ENCODE peak calls at places on chromosome 7, in ten cellular contexts. G, H, T, W, Q, Z, E, V, S and O are unnamed samples.

GRCh38 chr7:81159402-81159801 is 240.6 kb upstream of the SEMA3C start:
- DNase-seq in G (no peak), H (no peak), T (no peak), W (no peak), Q (peak; percentile 38), Z (no peak), E (no peak), V (no peak), S (no peak), O (no peak)

GRCh38 chr7:26681819-26682418 is 182.5 kb downstream of the SKAP2 start:
- DNase-seq in G (no peak), H (no peak), T (no peak), W (peak; percentile 30), Q (no peak), Z (no peak), E (no peak), V (no peak), S (no peak), O (no peak)

GRCh38 chr7:42722726-42723125 is 189.1 kb downstream of the C7orf25 start:
- DNase-seq in G (no peak), H (no peak), T (no peak), W (no peak), Q (no peak), Z (no peak), E (no peak), V (no peak), S (no peak), O (no peak)

GRCh38 chr7:39691821-39692220 is 68.4 kb downstream of the RALA start:
- DNase-seq in G (no peak), H (no peak), T (no peak), W (no peak), Q (no peak), Z (no peak), E (no peak), V (no peak), S (no peak), O (no peak)

GRCh38 chr7:143085109-143085508 is 33.0 kb downstream of the OR6V1 start:
- DNase-seq in G (no peak), H (no peak), T (no peak), W (no peak), Q (no peak), Z (no peak), E (no peak), V (no peak), S (no peak), O (no peak)

GRCh38 chr7:45595809-45596664 is 21.9 kb downstream of the ADCY1 start:
- DNase-seq in G (peak; percentile 11), H (no peak), T (no peak), W (no peak), Q (no peak), Z (no peak), E (peak; percentile 16), V (no peak), S (peak; percentile 90), O (peak; percentile 35)

GRCh38 chr7:120805636-120806388 is 52.1 kb downstream of the TSPAN12 start:
- DNase-seq in G (no peak), H (peak; percentile 67), T (peak; percentile 59), W (peak; percentile 69), Q (peak; percentile 51), Z (peak; percentile 26), E (peak; percentile 52), V (peak; percentile 14), S (no peak), O (no peak)

GRCh38 chr7:127146746-127147536 is 105.8 kb downstream of the GRM8 start:
- DNase-seq in G (no peak), H (no peak), T (no peak), W (no peak), Q (no peak), Z (no peak), E (no peak), V (no peak), S (no peak), O (no peak)

GRCh38 chr7:975702-976473 is 539 bp upstream of the COX19 start:
- DNase-seq in G (no peak), H (no peak), T (no peak), W (no peak), Q (no peak), Z (no peak), E (no peak), V (no peak), S (no peak), O (no peak)

GRCh38 chr7:973312-973711 is 2.0 kb downstream of the COX19 start:
- DNase-seq in G (no peak), H (no peak), T (no peak), W (no peak), Q (no peak), Z (no peak), E (no peak), V (no peak), S (no peak), O (no peak)

GRCh38 chr7:974820-975681 is at the start of gene COX19:
- DNase-seq in G (peak; percentile 74), H (peak; percentile 90), T (peak; percentile 93), W (peak; percentile 67), Q (peak; percentile 68), Z (peak; percentile 92), E (peak; percentile 91), V (peak; percentile 83), S (peak; percentile 96), O (peak; percentile 95)

GRCh38 chr7:972670-973309 is 2.6 kb downstream of the COX19 start:
- DNase-seq in G (no peak), H (no peak), T (no peak), W (no peak), Q (no peak), Z (no peak), E (no peak), V (no peak), S (no peak), O (no peak)

GRCh38 chr7:974172-974571 is 1.2 kb downstream of the COX19 start:
- DNase-seq in G (no peak), H (no peak), T (no peak), W (no peak), Q (no peak), Z (no peak), E (no peak), V (no peak), S (no peak), O (no peak)
- H3K4me3 ChIP-seq in G (peak overlapping the region; percentile 69), H (peak overlapping the region; percentile 84), T (peak overlapping the region; percentile 99), W (peak overlapping the region; percentile 99), Q (peak overlapping the region; percentile 77), Z (peak overlapping the region; percentile 94), E (peak overlapping the region; percentile 88), V (peak overlapping the region; percentile 98), S (peak overlapping the region; percentile 96), O (peak overlapping the region; percentile 99)

GRCh38 chr7:158613481-158613880 is 25.9 kb upstream of the PTPRN2 start:
- DNase-seq in G (no peak), H (no peak), T (no peak), W (no peak), Q (no peak), Z (no peak), E (no peak), V (no peak), S (no peak), O (no peak)

GRCh38 chr7:158616050-158616449 is 28.4 kb upstream of the PTPRN2 start:
- DNase-seq in G (no peak), H (no peak), T (no peak), W (no peak), Q (no peak), Z (no peak), E (no peak), V (no peak), S (no peak), O (no peak)

GRCh38 chr7:158617737-158618128 is 30.1 kb upstream of the PTPRN2 start:
- DNase-seq in G (no peak), H (peak; percentile 43), T (no peak), W (peak; percentile 45), Q (no peak), Z (no peak), E (no peak), V (no peak), S (no peak), O (no peak)

GRCh38 chr7:158612546-158612945 is 24.9 kb upstream of the PTPRN2 start:
- DNase-seq in G (no peak), H (no peak), T (no peak), W (no peak), Q (no peak), Z (no peak), E (no peak), V (no peak), S (no peak), O (no peak)

GRCh38 chr7:158614695-158615094 is 27.1 kb upstream of the PTPRN2 start:
- DNase-seq in G (no peak), H (no peak), T (no peak), W (no peak), Q (no peak), Z (no peak), E (no peak), V (no peak), S (no peak), O (no peak)
- H3K4me1 ChIP-seq in G (no peaks in the 10 kb centered on the region), H (no peaks in the 10 kb centered on the region), T (no peaks in the 10 kb centered on the region), W (no peaks in the 10 kb centered on the region), Q (peaks cover 7% of the 10 kb centered on the region), Z (no peaks in the 10 kb centered on the region), E (no peaks in the 10 kb centered on the region), V (no peaks in the 10 kb centered on the region), S (no peaks in the 10 kb centered on the region), O (no peaks in the 10 kb centered on the region)

GRCh38 chr7:159144756-159145543 is at the start of gene VIPR2:
- DNase-seq in G (peak; percentile 52), H (peak; percentile 40), T (peak; percentile 13), W (no peak), Q (no peak), Z (peak; percentile 49), E (no peak), V (no peak), S (peak; percentile 86), O (no peak)

GRCh38 chr7:159146084-159146858 is 1.6 kb upstream of the VIPR2 start:
- DNase-seq in G (no peak), H (no peak), T (no peak), W (no peak), Q (no peak), Z (no peak), E (no peak), V (no peak), S (no peak), O (no peak)

GRCh38 chr7:159143780-159144755 is 599 bp downstream of the VIPR2 start:
- DNase-seq in G (peak; percentile 18), H (peak; percentile 30), T (no peak), W (peak; percentile 17), Q (no peak), Z (peak; percentile 52), E (no peak), V (no peak), S (peak; percentile 90), O (no peak)

GRCh38 chr7:159147246-159147645 is 2.6 kb upstream of the VIPR2 start:
- DNase-seq in G (no peak), H (peak; percentile 7), T (no peak), W (no peak), Q (no peak), Z (no peak), E (no peak), V (no peak), S (no peak), O (no peak)

GRCh38 chr7:159145544-159145891 is 851 bp upstream of the VIPR2 start:
- DNase-seq in G (no peak), H (peak; percentile 64), T (no peak), W (no peak), Q (no peak), Z (peak; percentile 47), E (no peak), V (no peak), S (no peak), O (no peak)
- TF ChIP-seq POLR2A in G (no peak), H (no peak), T (no peak), W (no peak), Q (no peak), Z (no peak), E (no peak), V (no peak), S (no peak), O (no peak)

DNA sequence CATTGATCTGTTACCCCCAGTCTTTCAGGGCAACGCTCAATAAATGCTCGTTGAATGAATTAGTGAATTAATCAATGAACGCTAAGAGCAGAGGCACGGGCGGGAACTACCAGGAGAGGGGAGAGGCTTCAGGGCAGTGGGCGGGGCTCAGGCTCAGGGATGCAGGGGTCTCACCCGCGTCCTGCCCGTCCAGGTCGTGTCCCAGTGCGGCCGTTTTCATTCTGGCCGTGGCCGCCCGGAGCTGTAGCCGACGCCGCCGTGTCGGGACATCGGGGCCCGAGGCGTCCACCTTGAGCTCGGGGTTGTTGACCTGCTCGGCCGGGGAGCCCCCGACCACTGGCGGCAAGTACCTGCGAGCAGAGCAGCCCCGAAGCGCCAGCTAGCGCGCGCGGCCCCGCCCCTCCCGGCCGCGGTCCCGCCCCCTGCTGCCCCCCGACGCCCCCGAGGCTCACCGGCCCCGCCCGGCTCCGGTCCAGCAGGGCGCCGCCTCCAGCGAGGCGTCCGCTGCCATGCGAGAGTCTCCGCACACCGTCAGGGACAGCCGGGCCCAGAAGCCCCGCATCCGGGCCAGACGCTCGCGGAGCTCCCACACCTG is 2.8 kb upstream of the GAL3ST4 start:
- DNase-seq in G (no peak), H (peak; percentile 33), T (peak; percentile 42), W (no peak), Q (no peak), Z (no peak), E (no peak), V (no peak), S (no peak), O (no peak)
- H3K4me3 ChIP-seq in G (peak overlapping the region; percentile 14), H (peak overlapping the region; percentile 56), T (peak overlapping the region; percentile 55), W (peak overlapping the region; percentile 35), Q (peak overlapping the region; percentile 40), Z (peak overlapping the region; percentile 38), E (peak overlapping the region; percentile 49), V (peak overlapping the region; percentile 8), S (peak overlapping the region; percentile 55), O (peak overlapping the region; percentile 61)